ENCODE peak calls at places on chromosomes 11 and 22, in four cellular contexts. One of them, this sample, is unnamed.

GRCh38 chr22:24191893-24192292 is 10.6 kb downstream of the SUSD2 start:
- DNase-seq in type B pancreatic cell: no peak
- DNase-seq in nephron progenitor cell: no peak
- DNase-seq in astrocyte: no peak
- DNase-seq in this sample: no peak

GRCh38 chr11:3201112-3201581 is 17.5 kb downstream of the MRGPRG start:
- DNase-seq in type B pancreatic cell: no peak
- DNase-seq in nephron progenitor cell: no peak
- DNase-seq in astrocyte: no peak
- DNase-seq in this sample: no peak

GRCh38 chr11:6570691-6571427 is 32.6 kb downstream of the RRP8 start:
- DNase-seq in type B pancreatic cell: no peak
- DNase-seq in nephron progenitor cell: no peak
- DNase-seq in astrocyte: no peak
- DNase-seq in this sample: no peak

GRCh38 chr11:5891216-5891800 is 1.7 kb upstream of the OR52E5 start:
- DNase-seq in type B pancreatic cell: no peak
- DNase-seq in nephron progenitor cell: no peak
- DNase-seq in astrocyte: peak; percentile 1
- DNase-seq in this sample: peak; percentile 6

GRCh38 chr11:130645164-130645859 is 196.9 kb downstream of the ADAMTS15 start:
- DNase-seq in type B pancreatic cell: no peak
- DNase-seq in nephron progenitor cell: no peak
- DNase-seq in astrocyte: no peak
- DNase-seq in this sample: no peak

GRCh38 chr11:126655807-126656128 is 300.3 kb downstream of the ST3GAL4 start:
- DNase-seq in type B pancreatic cell: no peak
- DNase-seq in nephron progenitor cell: no peak
- DNase-seq in astrocyte: no peak
- DNase-seq in this sample: peak; percentile 41

GRCh38 chr11:3954448-3955298 is 99.2 kb downstream of the STIM1 start:
- DNase-seq in type B pancreatic cell: no peak
- DNase-seq in nephron progenitor cell: no peak
- DNase-seq in astrocyte: peak; percentile 63
- DNase-seq in this sample: peak; percentile 58

GRCh38 chr11:88281317-88281712 is 56.2 kb downstream of the CTSC start:
- DNase-seq in type B pancreatic cell: no peak
- DNase-seq in nephron progenitor cell: no peak
- DNase-seq in astrocyte: no peak
- DNase-seq in this sample: no peak

GRCh38 chr11:132058211-132058772 is 687.9 kb downstream of the NTM start:
- DNase-seq in type B pancreatic cell: no peak
- DNase-seq in nephron progenitor cell: no peak
- DNase-seq in astrocyte: peak; percentile 79
- DNase-seq in this sample: peak; percentile 61

GRCh38 chr11:88543902-88544655 is 206.5 kb upstream of the CTSC start:
- DNase-seq in type B pancreatic cell: peak; percentile 82
- DNase-seq in nephron progenitor cell: peak; percentile 79
- DNase-seq in astrocyte: peak; percentile 73
- DNase-seq in this sample: peak; percentile 91

GRCh38 chr11:62142921-62143320 is 19.1 kb downstream of the INCENP start:
- DNase-seq in type B pancreatic cell: peak; percentile 67
- DNase-seq in nephron progenitor cell: no peak
- DNase-seq in astrocyte: no peak
- DNase-seq in this sample: no peak

GRCh38 chr22:22849640-22850610 is 37.7 kb upstream of the IGLL5 start:
- DNase-seq in type B pancreatic cell: no peak
- DNase-seq in nephron progenitor cell: no peak
- DNase-seq in astrocyte: no peak
- DNase-seq in this sample: no peak

GRCh38 chr22:33519140-33519973 is 400.9 kb downstream of the LARGE1 start:
- DNase-seq in type B pancreatic cell: no peak
- DNase-seq in nephron progenitor cell: peak; percentile 41
- DNase-seq in astrocyte: peak; percentile 49
- DNase-seq in this sample: peak; percentile 61

GRCh38 chr11:57288771-57289579 is 35.8 kb downstream of the TNKS1BP1 start:
- DNase-seq in type B pancreatic cell: no peak
- DNase-seq in nephron progenitor cell: peak; percentile 69
- DNase-seq in astrocyte: peak; percentile 91
- DNase-seq in this sample: peak; percentile 96

GRCh38 chr11:127925430-127925829 is 661.9 kb downstream of the ETS1 start:
- DNase-seq in type B pancreatic cell: no peak
- DNase-seq in nephron progenitor cell: no peak
- DNase-seq in astrocyte: peak; percentile 52
- DNase-seq in this sample: peak; percentile 48

GRCh38 chr11:101446238-101446637 is 137.6 kb downstream of the TRPC6 start:
- DNase-seq in type B pancreatic cell: no peak
- DNase-seq in nephron progenitor cell: no peak
- DNase-seq in astrocyte: peak; percentile 44
- DNase-seq in this sample: peak; percentile 56

DNA sequence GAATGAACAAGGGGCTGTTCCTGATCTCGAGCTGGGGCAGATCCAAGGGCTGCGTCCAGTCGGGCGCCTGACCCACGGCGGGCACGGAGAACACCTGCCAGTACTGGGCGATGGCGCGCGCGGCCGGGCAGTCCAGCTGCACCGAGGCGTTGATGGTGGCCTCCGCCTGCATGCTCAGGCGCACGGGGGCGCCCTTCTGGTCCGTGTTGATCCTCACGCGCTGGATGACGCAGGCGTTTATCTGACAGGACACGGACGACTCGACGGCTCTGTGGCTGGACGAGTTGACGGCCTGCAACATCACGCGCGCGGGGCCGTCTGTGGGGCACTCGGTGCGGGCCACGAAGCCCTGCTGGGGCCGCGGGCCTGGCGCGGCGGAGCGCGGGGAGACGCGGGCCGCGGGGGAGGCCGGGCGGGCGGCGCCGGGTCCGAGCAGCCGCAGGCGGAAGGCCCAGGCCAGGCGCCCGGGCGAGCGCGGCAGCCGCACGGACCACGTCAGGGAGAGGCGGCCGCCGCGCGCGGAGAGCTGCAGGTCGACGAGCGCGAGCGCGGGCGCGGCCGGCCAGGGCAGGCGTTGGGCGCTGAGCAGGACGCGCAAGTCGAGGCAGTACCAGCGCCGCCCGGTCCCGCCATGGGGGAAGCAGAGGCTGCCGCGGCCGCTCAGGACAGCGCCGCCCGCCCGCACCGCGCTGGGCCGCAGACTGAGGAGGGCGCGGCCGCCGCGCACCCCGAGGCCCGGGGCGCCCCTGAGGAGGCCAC is 515 bp downstream of the PKDREJ start:
- DNase-seq in type B pancreatic cell: no peak
- DNase-seq in nephron progenitor cell: peak; percentile 50
- DNase-seq in astrocyte: peak; percentile 24
- DNase-seq in this sample: peak; percentile 35
- TF ChIP-seq CTCF in type B pancreatic cell: peak; percentile 43
- TF ChIP-seq CTCF in nephron progenitor cell: peak; percentile 9
- TF ChIP-seq CTCF in astrocyte: no peak
- TF ChIP-seq CTCF in this sample: peak; percentile 29

GRCh38 chr22:30426395-30427353 is 1.1 kb downstream of the MTFP1 start:
- DNase-seq in type B pancreatic cell: peak; percentile 79
- DNase-seq in nephron progenitor cell: peak; percentile 74
- DNase-seq in astrocyte: peak; percentile 46
- DNase-seq in this sample: peak; percentile 59

GRCh38 chr22:30425327-30425615 is 297 bp upstream of the MTFP1 start:
- DNase-seq in type B pancreatic cell: no peak
- DNase-seq in nephron progenitor cell: no peak
- DNase-seq in astrocyte: no peak
- DNase-seq in this sample: no peak

GRCh38 chr22:30423959-30424380 is 1.6 kb upstream of the MTFP1 start:
- DNase-seq in type B pancreatic cell: peak; percentile 99
- DNase-seq in nephron progenitor cell: peak; percentile 98
- DNase-seq in astrocyte: peak; percentile 99
- DNase-seq in this sample: peak; percentile 100

GRCh38 chr22:30424471-30425326 is 869 bp upstream of the MTFP1 start:
- DNase-seq in type B pancreatic cell: no peak
- DNase-seq in nephron progenitor cell: no peak
- DNase-seq in astrocyte: no peak
- DNase-seq in this sample: peak; percentile 28

DNA sequence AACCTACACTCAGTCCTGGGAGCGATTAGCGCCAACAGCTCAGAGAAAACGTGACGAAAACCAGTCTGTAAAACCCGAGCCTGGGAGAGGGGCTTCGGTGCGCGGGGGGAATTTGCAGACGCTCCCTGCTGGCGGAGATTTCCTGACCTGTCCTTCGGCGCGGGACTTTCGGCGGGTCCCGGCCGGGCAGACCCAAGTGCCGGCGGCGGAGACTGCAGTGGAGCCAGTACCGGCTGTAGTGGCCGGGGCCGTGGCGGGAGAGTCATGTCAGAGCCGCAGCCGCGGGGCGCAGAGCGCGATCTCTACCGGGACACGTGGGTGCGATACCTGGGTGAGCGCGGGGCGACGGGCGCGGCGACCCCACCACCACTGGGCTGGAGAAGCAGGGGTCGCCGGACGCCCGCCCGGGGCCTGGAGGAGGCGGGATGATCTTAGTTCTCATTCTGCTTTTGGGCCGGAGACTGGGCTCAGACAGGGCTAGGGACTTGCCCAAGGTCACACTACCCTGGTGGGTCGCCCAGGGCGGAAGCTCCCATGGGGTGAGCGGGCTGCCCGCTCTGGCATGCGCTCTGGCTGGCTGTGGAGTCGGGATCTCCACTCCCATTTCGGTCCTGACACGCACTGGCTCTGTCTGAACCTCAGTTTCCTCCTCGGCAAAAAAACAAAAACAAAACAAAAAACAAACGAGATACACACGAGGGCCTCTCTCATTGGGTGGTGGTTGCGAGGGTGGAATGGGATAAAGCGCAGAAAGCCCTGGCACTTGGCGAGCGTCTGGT is at the start of gene MTFP1:
- DNase-seq in type B pancreatic cell: peak; percentile 78
- DNase-seq in nephron progenitor cell: peak; percentile 76
- DNase-seq in astrocyte: peak; percentile 54
- DNase-seq in this sample: peak; percentile 62
- TF ChIP-seq CTCF in type B pancreatic cell: peak; percentile 14
- TF ChIP-seq CTCF in nephron progenitor cell: no peak
- TF ChIP-seq CTCF in astrocyte: no peak
- TF ChIP-seq CTCF in this sample: peak; percentile 1

GRCh38 chr11:78034623-78035022 is 11.5 kb upstream of the KCTD14 start:
- DNase-seq in type B pancreatic cell: no peak
- DNase-seq in nephron progenitor cell: no peak
- DNase-seq in astrocyte: no peak
- DNase-seq in this sample: no peak
- TF ChIP-seq CTCF in type B pancreatic cell: no peak
- TF ChIP-seq CTCF in nephron progenitor cell: no peak
- TF ChIP-seq CTCF in astrocyte: no peak
- TF ChIP-seq CTCF in this sample: no peak

GRCh38 chr11:41286751-41287150 is 172.7 kb downstream of the LRRC4C start:
- DNase-seq in type B pancreatic cell: no peak
- DNase-seq in nephron progenitor cell: no peak
- DNase-seq in astrocyte: no peak
- DNase-seq in this sample: no peak

GRCh38 chr11:41289408-41289807 is 170.0 kb downstream of the LRRC4C start:
- DNase-seq in type B pancreatic cell: no peak
- DNase-seq in nephron progenitor cell: no peak
- DNase-seq in astrocyte: no peak
- DNase-seq in this sample: no peak
- TF ChIP-seq CTCF in type B pancreatic cell: no peak
- TF ChIP-seq CTCF in nephron progenitor cell: no peak
- TF ChIP-seq CTCF in astrocyte: no peak
- TF ChIP-seq CTCF in this sample: no peak

DNA sequence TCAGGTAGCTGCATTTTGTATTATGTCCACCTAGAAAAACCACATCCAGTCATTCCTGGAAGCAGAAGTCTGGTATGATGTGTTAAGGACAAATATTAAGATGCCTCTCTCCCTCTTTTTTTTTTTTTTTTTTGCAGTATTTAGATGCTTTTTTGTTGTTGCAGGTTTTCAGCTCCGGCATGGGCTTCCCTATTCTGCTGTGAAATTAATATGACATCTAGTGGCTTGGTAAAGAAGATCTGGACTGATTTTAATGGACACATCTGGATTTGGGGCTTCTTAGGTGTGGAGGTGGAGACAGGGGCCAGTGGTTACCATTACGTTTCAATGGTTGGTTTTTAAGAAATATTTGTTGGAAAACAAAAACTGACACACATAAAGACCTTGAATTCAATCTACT is 47.5 kb upstream of the RASSF10 start:
- DNase-seq in type B pancreatic cell: no peak
- DNase-seq in nephron progenitor cell: no peak
- DNase-seq in astrocyte: no peak
- DNase-seq in this sample: peak; percentile 19
- TF ChIP-seq CTCF in type B pancreatic cell: peak; percentile 26
- TF ChIP-seq CTCF in nephron progenitor cell: no peak
- TF ChIP-seq CTCF in astrocyte: no peak
- TF ChIP-seq CTCF in this sample: peak; percentile 32

DNA sequence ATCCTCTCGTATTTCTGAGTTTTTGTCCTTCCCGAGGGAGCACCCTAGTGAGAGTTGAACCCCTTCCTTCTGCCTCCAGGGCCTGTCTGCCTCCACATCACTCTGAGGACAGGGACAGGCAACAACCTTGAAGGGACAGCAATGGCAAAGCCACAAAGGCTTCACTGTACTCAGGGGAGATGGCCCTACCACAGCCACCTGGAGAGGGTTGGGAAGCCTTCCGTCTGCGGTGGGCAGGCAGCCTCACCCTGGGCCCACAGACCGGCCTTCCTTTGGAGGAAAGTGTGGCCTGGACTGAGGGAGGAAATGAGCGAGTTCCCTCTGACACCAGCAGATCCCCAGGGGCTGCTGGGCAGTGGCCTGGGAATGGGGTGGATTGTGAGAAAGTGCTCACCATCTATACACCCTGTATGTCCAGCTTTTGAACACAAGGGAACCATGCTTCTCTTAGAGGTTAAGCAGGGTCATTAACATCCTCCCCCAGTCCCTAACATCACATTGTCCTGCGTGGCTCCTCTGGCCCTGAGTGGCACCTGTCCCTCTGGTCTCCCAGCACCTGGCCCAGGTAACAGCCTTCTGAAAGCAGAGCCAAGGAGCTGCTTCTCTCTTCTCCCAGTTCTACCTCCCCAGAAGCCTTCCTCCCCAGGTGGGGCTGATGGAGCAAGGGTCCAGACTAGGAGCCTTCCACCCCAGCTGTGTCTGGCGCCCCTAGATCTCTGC is 6.8 kb downstream of the SLC35C1 start:
- DNase-seq in type B pancreatic cell: no peak
- DNase-seq in nephron progenitor cell: no peak
- DNase-seq in astrocyte: no peak
- DNase-seq in this sample: no peak
- TF ChIP-seq CTCF in type B pancreatic cell: no peak
- TF ChIP-seq CTCF in nephron progenitor cell: no peak
- TF ChIP-seq CTCF in astrocyte: no peak
- TF ChIP-seq CTCF in this sample: no peak